ENCODE peak calls at places on chromosomes 3 and 15, in seven cellular contexts. B, P, M, Y, S, U and G are unnamed samples.

GRCh38 chr3:160941885-160942494 is 163.2 kb downstream of the B3GALNT1 start:
- DNase-seq in P (no peak), U (peak), S (peak), Y (no peak), B (no peak), M (no peak), G (peak)

GRCh38 chr3:74897006-74897405 is 282.5 kb upstream of the CNTN3 start:
- DNase-seq in S (no peak), U (peak), M (no peak), P (no peak), Y (no peak), B (no peak), G (no peak)

GRCh38 chr3:156455839-156456238 is 99.1 kb downstream of the SSR3 start:
- DNase-seq in P (no peak), Y (no peak), S (no peak), U (peak), B (no peak), M (no peak), G (no peak)

GRCh38 chr15:57503911-57504598 is 87.6 kb upstream of the MYZAP start:
- DNase-seq in M (peak), U (no peak), P (no peak), S (no peak), Y (no peak), B (no peak), G (no peak)

GRCh38 chr3:40847571-40847992 is 322.8 kb downstream of the ZNF621 start:
- DNase-seq in Y (peak), P (no peak), B (no peak), M (no peak), S (no peak), U (peak), G (no peak)

GRCh38 chr3:134517796-134518195 is 31.9 kb downstream of the CEP63 start:
- DNase-seq in P (no peak), U (no peak), M (no peak), B (peak), Y (no peak), S (no peak), G (no peak)

GRCh38 chr15:60611592-60612346 is 132.8 kb upstream of the ICE2 start:
- DNase-seq in M (no peak), Y (no peak), S (no peak), P (no peak), U (no peak), B (no peak), G (no peak)

GRCh38 chr15:59367022-59367451 is 5.6 kb downstream of the MYO1E start:
- DNase-seq in P (no peak), B (no peak), U (no peak), M (no peak), Y (no peak), S (no peak), G (peak)

GRCh38 chr15:90679959-90680358 is 37.2 kb upstream of the BLM start:
- DNase-seq in B (no peak), U (no peak), M (no peak), S (no peak), Y (no peak), P (peak), G (no peak)

GRCh38 chr15:68230157-68231100 is 901 bp upstream of the CLN6 start:
- DNase-seq in U (no peak), B (no peak), M (no peak), Y (no peak), P (peak), S (no peak), G (no peak)

GRCh38 chr3:14550651-14551611 is 10.8 kb upstream of the GRIP2 start:
- DNase-seq in Y (peak), P (no peak), B (no peak), M (no peak), U (no peak), S (no peak), G (no peak)

GRCh38 chr3:106130384-106131084 is 261.7 kb upstream of the CBLB start:
- DNase-seq in U (peak), S (no peak), P (no peak), B (peak), Y (peak), M (no peak), G (peak)

GRCh38 chr3:56753206-56753605 is 48.5 kb downstream of the ARHGEF3 start:
- DNase-seq in Y (no peak), B (no peak), S (no peak), U (no peak), P (no peak), M (no peak), G (no peak)

GRCh38 chr15:92377083-92377789 is 16.4 kb upstream of the ST8SIA2 start:
- DNase-seq in P (no peak), B (no peak), U (no peak), S (no peak), M (no peak), Y (no peak), G (peak)

GRCh38 chr3:143885803-143886427 is 37.6 kb upstream of the SLC9A9 start:
- DNase-seq in B (no peak), M (peak), S (peak), P (no peak), U (peak), Y (no peak), G (peak)

GRCh38 chr15:65377105-65377975 is 462 bp downstream of the IGDCC3 start:
- DNase-seq in B (no peak), M (no peak), P (no peak), U (peak), S (peak), Y (no peak), G (no peak)

GRCh38 chr15:48644827-48645557 is 517 bp downstream of the FBN1 start:
- DNase-seq in Y (peak), B (no peak), S (peak), M (no peak), P (no peak), U (peak), G (peak)

GRCh38 chr3:356947-357346 is 160.4 kb downstream of the CHL1 start:
- DNase-seq in U (no peak), Y (peak), B (no peak), P (no peak), M (peak), S (no peak), G (no peak)

GRCh38 chr3:28791713-28792255 is 443.2 kb upstream of the AZI2 start:
- DNase-seq in Y (no peak), S (no peak), P (no peak), M (no peak), B (no peak), U (peak), G (no peak)

GRCh38 chr3:31960793-31961431 is 20.1 kb downstream of the OSBPL10 start:
- DNase-seq in P (no peak), S (no peak), Y (no peak), M (no peak), U (peak), B (no peak), G (no peak)

GRCh38 chr3:20111836-20112235 is 71.6 kb downstream of the KAT2B start:
- DNase-seq in P (no peak), B (no peak), Y (no peak), U (peak), S (no peak), M (no peak), G (no peak)

GRCh38 chr3:45666729-45667440 is 22.3 kb upstream of the SACM1L start:
- DNase-seq in B (no peak), Y (no peak), M (no peak), S (no peak), P (no peak), U (no peak), G (no peak)

GRCh38 chr15:41961803-41962202 is 10.6 kb downstream of the EHD4 start:
- DNase-seq in B (no peak), S (no peak), M (no peak), U (no peak), P (no peak), Y (peak), G (no peak)

GRCh38 chr3:105809204-105809893 is 59.5 kb downstream of the CBLB start:
- DNase-seq in M (no peak), S (no peak), Y (no peak), U (no peak), P (no peak), B (no peak), G (peak)

GRCh38 chr15:65939901-65940617 is 70.8 kb downstream of the RAB11A start:
- DNase-seq in M (peak), U (no peak), B (peak), Y (peak), S (no peak), P (no peak), G (no peak)

GRCh38 chr3:30626443-30627181 is 20.2 kb downstream of the TGFBR2 start:
- DNase-seq in P (no peak), Y (no peak), S (no peak), M (no peak), B (no peak), U (no peak), G (no peak)

GRCh38 chr3:16739416-16740091 is 134.3 kb upstream of the DAZL start:
- DNase-seq in U (no peak), P (no peak), M (no peak), S (no peak), B (no peak), Y (no peak), G (peak)

GRCh38 chr3:197490098-197490497 is 65.7 kb downstream of the BDH1 start:
- DNase-seq in S (no peak), Y (peak), P (no peak), U (no peak), M (no peak), B (peak), G (peak)

GRCh38 chr15:48330045-48330840 is 986 bp upstream of the DUT start:
- DNase-seq in B (no peak), S (no peak), M (no peak), P (no peak), Y (peak), U (peak), G (no peak)

GRCh38 chr3:134078169-134078821 is 48.6 kb upstream of the SLCO2A1 start:
- DNase-seq in Y (no peak), S (no peak), B (no peak), P (no peak), M (no peak), U (no peak), G (no peak)

GRCh38 chr3:18806633-18807032 is 341.7 kb upstream of the KCNH8 start:
- DNase-seq in B (no peak), P (no peak), S (no peak), Y (no peak), U (no peak), M (no peak), G (no peak)

GRCh38 chr3:113214917-113215595 is 3.7 kb downstream of the BOC start:
- DNase-seq in P (no peak), U (no peak), M (no peak), Y (no peak), B (peak), S (no peak), G (no peak)

GRCh38 chr3:132225664-132226063 is 91.5 kb upstream of the ACP3 start:
- DNase-seq in M (no peak), Y (peak), B (no peak), S (no peak), P (no peak), U (no peak), G (no peak)

GRCh38 chr3:195068481-195069080 is 202.4 kb downstream of the XXYLT1 start:
- DNase-seq in B (no peak), Y (no peak), U (no peak), M (no peak), S (no peak), P (no peak), G (no peak)

GRCh38 chr3:124235446-124235845 is 243.5 kb upstream of the ROPN1 start:
- DNase-seq in S (no peak), U (no peak), M (no peak), P (no peak), Y (no peak), B (no peak), G (no peak)

GRCh38 chr15:73956276-73957086 is 30.2 kb downstream of the LOXL1 start:
- DNase-seq in Y (peak), M (no peak), P (no peak), S (no peak), B (peak), U (no peak), G (peak)

GRCh38 chr15:89136084-89136806 is 48.0 kb downstream of the ABHD2 start:
- DNase-seq in P (no peak), S (no peak), M (no peak), B (no peak), U (no peak), Y (no peak), G (no peak)

GRCh38 chr3:37571269-37571668 is 290.4 kb upstream of the CTDSPL start:
- DNase-seq in P (no peak), U (no peak), B (no peak), S (no peak), Y (no peak), M (no peak), G (no peak)